ENCODE peak calls at places on chromosomes 12 and 14, in ten cellular contexts. One of them, this sample, is unnamed.

GRCh38 chr14:22556990-22557623 is 31.9 kb downstream of the DAD1 start:
- DNase-seq in pancreas: peak
- DNase-seq in A549: peak
- DNase-seq in fibroblast of the aortic adventitia: peak
- DNase-seq in lower leg skin: peak
- DNase-seq in lower lobe of right lung: peak
- DNase-seq in HepG2: peak
- DNase-seq in AG09309: no peak
- DNase-seq in HFF-Myc: no peak
- DNase-seq in right lobe of liver: peak
- DNase-seq in this sample: peak

GRCh38 chr12:124640096-124640495 is 72.7 kb upstream of the NCOR2 start:
- DNase-seq in lower leg skin: no peak
- DNase-seq in pancreas: no peak
- DNase-seq in AG09309: no peak
- DNase-seq in right lobe of liver: no peak
- DNase-seq in HepG2: no peak
- DNase-seq in fibroblast of the aortic adventitia: peak
- DNase-seq in lower lobe of right lung: no peak
- DNase-seq in A549: peak
- DNase-seq in HFF-Myc: no peak
- DNase-seq in this sample: no peak

GRCh38 chr14:101457177-101457935 is 103.9 kb upstream of the DIO3 start:
- DNase-seq in right lobe of liver: no peak
- DNase-seq in pancreas: no peak
- DNase-seq in HepG2: no peak
- DNase-seq in fibroblast of the aortic adventitia: no peak
- DNase-seq in lower leg skin: no peak
- DNase-seq in A549: no peak
- DNase-seq in HFF-Myc: no peak
- DNase-seq in lower lobe of right lung: no peak
- DNase-seq in AG09309: no peak
- DNase-seq in this sample: peak

GRCh38 chr12:70756118-70756517 is 118.9 kb upstream of the PTPRB start:
- DNase-seq in AG09309: peak
- DNase-seq in fibroblast of the aortic adventitia: peak
- DNase-seq in HepG2: no peak
- DNase-seq in pancreas: no peak
- DNase-seq in A549: peak
- DNase-seq in lower lobe of right lung: no peak
- DNase-seq in HFF-Myc: no peak
- DNase-seq in lower leg skin: no peak
- DNase-seq in right lobe of liver: no peak
- DNase-seq in this sample: no peak

GRCh38 chr12:117857632-117858274 is 111.0 kb downstream of the KSR2 start:
- DNase-seq in A549: peak
- DNase-seq in fibroblast of the aortic adventitia: peak
- DNase-seq in AG09309: no peak
- DNase-seq in HFF-Myc: no peak
- DNase-seq in pancreas: peak
- DNase-seq in right lobe of liver: no peak
- DNase-seq in HepG2: peak
- DNase-seq in lower leg skin: no peak
- DNase-seq in lower lobe of right lung: no peak
- DNase-seq in this sample: no peak

GRCh38 chr12:69719336-69720316 is 19.0 kb upstream of the RAB3IP start:
- DNase-seq in HFF-Myc: no peak
- DNase-seq in AG09309: no peak
- DNase-seq in lower lobe of right lung: no peak
- DNase-seq in fibroblast of the aortic adventitia: no peak
- DNase-seq in HepG2: no peak
- DNase-seq in lower leg skin: no peak
- DNase-seq in A549: no peak
- DNase-seq in pancreas: no peak
- DNase-seq in right lobe of liver: no peak
- DNase-seq in this sample: no peak

GRCh38 chr14:55329999-55330710 is 58.9 kb downstream of the FBXO34 start:
- DNase-seq in pancreas: no peak
- DNase-seq in lower leg skin: no peak
- DNase-seq in HFF-Myc: no peak
- DNase-seq in lower lobe of right lung: no peak
- DNase-seq in A549: no peak
- DNase-seq in fibroblast of the aortic adventitia: peak
- DNase-seq in AG09309: no peak
- DNase-seq in HepG2: no peak
- DNase-seq in right lobe of liver: no peak
- DNase-seq in this sample: no peak

GRCh38 chr14:24102357-24103048 is 8.4 kb downstream of the PCK2 start:
- DNase-seq in right lobe of liver: no peak
- DNase-seq in HepG2: no peak
- DNase-seq in lower leg skin: no peak
- DNase-seq in lower lobe of right lung: no peak
- DNase-seq in pancreas: no peak
- DNase-seq in A549: no peak
- DNase-seq in fibroblast of the aortic adventitia: no peak
- DNase-seq in HFF-Myc: no peak
- DNase-seq in AG09309: no peak
- DNase-seq in this sample: no peak

GRCh38 chr12:97276621-97277020 is 186.0 kb upstream of the RMST start:
- DNase-seq in HepG2: no peak
- DNase-seq in A549: no peak
- DNase-seq in right lobe of liver: no peak
- DNase-seq in AG09309: no peak
- DNase-seq in pancreas: no peak
- DNase-seq in HFF-Myc: no peak
- DNase-seq in fibroblast of the aortic adventitia: no peak
- DNase-seq in lower leg skin: no peak
- DNase-seq in lower lobe of right lung: no peak
- DNase-seq in this sample: no peak

GRCh38 chr12:122207391-122207790 is 3.9 kb downstream of the B3GNT4 start:
- DNase-seq in HFF-Myc: no peak
- DNase-seq in A549: no peak
- DNase-seq in right lobe of liver: no peak
- DNase-seq in fibroblast of the aortic adventitia: no peak
- DNase-seq in lower leg skin: no peak
- DNase-seq in AG09309: no peak
- DNase-seq in lower lobe of right lung: no peak
- DNase-seq in pancreas: no peak
- DNase-seq in HepG2: no peak
- DNase-seq in this sample: no peak

GRCh38 chr12:45165284-45165683 is 50.6 kb upstream of the ANO6 start:
- DNase-seq in lower lobe of right lung: no peak
- DNase-seq in A549: no peak
- DNase-seq in pancreas: no peak
- DNase-seq in fibroblast of the aortic adventitia: no peak
- DNase-seq in AG09309: no peak
- DNase-seq in HFF-Myc: no peak
- DNase-seq in lower leg skin: no peak
- DNase-seq in right lobe of liver: no peak
- DNase-seq in HepG2: no peak
- DNase-seq in this sample: no peak

DNA sequence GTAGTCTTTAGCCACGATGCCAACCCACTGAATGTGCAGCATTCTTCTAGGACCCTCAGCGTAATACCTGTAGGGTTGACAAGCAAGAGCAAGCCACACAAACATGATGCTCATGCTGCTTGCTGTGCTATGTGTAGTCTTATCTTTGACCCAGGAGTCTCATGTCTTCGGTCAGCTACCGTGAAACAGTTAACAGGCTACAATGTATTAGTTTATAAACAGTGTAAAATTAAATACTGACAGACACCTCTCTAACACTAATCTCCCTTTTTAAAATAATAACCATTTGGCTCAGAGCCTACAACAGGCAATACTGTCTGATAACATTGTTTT is 1.9 kb downstream of the EAPP start:
- DNase-seq in lower lobe of right lung: no peak
- DNase-seq in HepG2: no peak
- DNase-seq in AG09309: no peak
- DNase-seq in lower leg skin: no peak
- DNase-seq in fibroblast of the aortic adventitia: no peak
- DNase-seq in pancreas: no peak
- DNase-seq in right lobe of liver: peak
- DNase-seq in HFF-Myc: no peak
- DNase-seq in A549: no peak
- DNase-seq in this sample: no peak
- H3K4me3 ChIP-seq in lower lobe of right lung: peak
- H3K4me3 ChIP-seq in HepG2: peak
- H3K4me3 ChIP-seq in AG09309: no peak
- H3K4me3 ChIP-seq in lower leg skin: no peak
- H3K4me3 ChIP-seq in fibroblast of the aortic adventitia: peak
- H3K4me3 ChIP-seq in pancreas: peak
- H3K4me3 ChIP-seq in right lobe of liver: no peak
- H3K4me3 ChIP-seq in HFF-Myc: peak
- H3K4me3 ChIP-seq in A549: no peak
- H3K4me3 ChIP-seq in this sample: peak

GRCh38 chr14:104810316-104810715 is 9.4 kb downstream of the ZBTB42 start:
- DNase-seq in lower lobe of right lung: no peak
- DNase-seq in HFF-Myc: no peak
- DNase-seq in lower leg skin: no peak
- DNase-seq in HepG2: no peak
- DNase-seq in A549: no peak
- DNase-seq in fibroblast of the aortic adventitia: no peak
- DNase-seq in AG09309: no peak
- DNase-seq in right lobe of liver: no peak
- DNase-seq in pancreas: no peak
- DNase-seq in this sample: no peak
- TF ChIP-seq CTCF in lower lobe of right lung: no peak
- TF ChIP-seq CTCF in HFF-Myc: no peak
- TF ChIP-seq CTCF in lower leg skin: no peak
- TF ChIP-seq CTCF in HepG2: no peak
- TF ChIP-seq CTCF in A549: no peak
- TF ChIP-seq CTCF in fibroblast of the aortic adventitia: no peak
- TF ChIP-seq CTCF in AG09309: no peak
- TF ChIP-seq CTCF in right lobe of liver: no peak
- TF ChIP-seq CTCF in pancreas: no peak
- TF ChIP-seq CTCF in this sample: no peak

GRCh38 chr14:92403981-92404380 is 81.0 kb downstream of the SLC24A4 start:
- DNase-seq in HFF-Myc: no peak
- DNase-seq in AG09309: no peak
- DNase-seq in lower leg skin: no peak
- DNase-seq in right lobe of liver: no peak
- DNase-seq in A549: no peak
- DNase-seq in HepG2: no peak
- DNase-seq in fibroblast of the aortic adventitia: no peak
- DNase-seq in pancreas: no peak
- DNase-seq in lower lobe of right lung: no peak
- DNase-seq in this sample: no peak

GRCh38 chr14:92408186-92408585 is 85.2 kb downstream of the SLC24A4 start:
- DNase-seq in lower leg skin: no peak
- DNase-seq in A549: no peak
- DNase-seq in lower lobe of right lung: no peak
- DNase-seq in fibroblast of the aortic adventitia: peak
- DNase-seq in HFF-Myc: no peak
- DNase-seq in pancreas: no peak
- DNase-seq in AG09309: no peak
- DNase-seq in HepG2: no peak
- DNase-seq in right lobe of liver: no peak
- DNase-seq in this sample: no peak

GRCh38 chr14:92404938-92405337 is 82.0 kb downstream of the SLC24A4 start:
- DNase-seq in pancreas: no peak
- DNase-seq in AG09309: no peak
- DNase-seq in fibroblast of the aortic adventitia: no peak
- DNase-seq in lower leg skin: no peak
- DNase-seq in right lobe of liver: no peak
- DNase-seq in lower lobe of right lung: no peak
- DNase-seq in A549: no peak
- DNase-seq in HFF-Myc: no peak
- DNase-seq in HepG2: no peak
- DNase-seq in this sample: no peak

GRCh38 chr14:92409069-92409468 is 86.1 kb downstream of the SLC24A4 start:
- DNase-seq in AG09309: no peak
- DNase-seq in lower leg skin: no peak
- DNase-seq in pancreas: no peak
- DNase-seq in right lobe of liver: no peak
- DNase-seq in HFF-Myc: no peak
- DNase-seq in A549: no peak
- DNase-seq in lower lobe of right lung: no peak
- DNase-seq in fibroblast of the aortic adventitia: peak
- DNase-seq in HepG2: no peak
- DNase-seq in this sample: no peak

DNA sequence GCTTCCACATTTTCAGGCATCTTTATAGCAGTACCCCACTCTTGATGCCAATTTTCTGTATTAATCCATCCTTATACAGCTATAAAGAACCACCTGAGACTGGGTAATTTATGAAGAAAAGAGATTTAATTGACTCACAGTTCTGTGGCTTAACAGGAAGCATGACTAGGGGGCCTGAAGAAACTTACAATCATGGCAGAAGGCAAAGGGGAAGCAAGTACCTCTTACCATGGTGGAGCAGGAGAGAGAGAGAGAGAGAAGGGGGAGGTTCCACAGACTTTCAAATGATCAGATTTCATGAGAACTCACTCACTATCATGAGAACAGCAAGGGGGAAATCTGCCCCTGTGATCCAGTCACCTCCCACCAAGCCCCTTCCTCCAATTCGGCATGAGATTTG is 84.4 kb downstream of the SLC24A4 start:
- DNase-seq in HFF-Myc: no peak
- DNase-seq in lower leg skin: no peak
- DNase-seq in lower lobe of right lung: no peak
- DNase-seq in fibroblast of the aortic adventitia: no peak
- DNase-seq in pancreas: no peak
- DNase-seq in HepG2: no peak
- DNase-seq in AG09309: no peak
- DNase-seq in A549: no peak
- DNase-seq in right lobe of liver: no peak
- DNase-seq in this sample: no peak
- H3K4me3 ChIP-seq in HFF-Myc: no peak
- H3K4me3 ChIP-seq in lower leg skin: no peak
- H3K4me3 ChIP-seq in lower lobe of right lung: no peak
- H3K4me3 ChIP-seq in fibroblast of the aortic adventitia: no peak
- H3K4me3 ChIP-seq in pancreas: no peak
- H3K4me3 ChIP-seq in HepG2: no peak
- H3K4me3 ChIP-seq in AG09309: no peak
- H3K4me3 ChIP-seq in A549: no peak
- H3K4me3 ChIP-seq in right lobe of liver: no peak
- H3K4me3 ChIP-seq in this sample: no peak

GRCh38 chr14:26281280-26281998 is 316.4 kb downstream of the NOVA1 start:
- DNase-seq in HepG2: peak
- DNase-seq in pancreas: no peak
- DNase-seq in AG09309: no peak
- DNase-seq in lower lobe of right lung: no peak
- DNase-seq in fibroblast of the aortic adventitia: peak
- DNase-seq in HFF-Myc: no peak
- DNase-seq in lower leg skin: no peak
- DNase-seq in right lobe of liver: no peak
- DNase-seq in A549: peak
- DNase-seq in this sample: no peak

GRCh38 chr14:26282578-26282977 is 315.3 kb downstream of the NOVA1 start:
- DNase-seq in HepG2: no peak
- DNase-seq in pancreas: no peak
- DNase-seq in HFF-Myc: no peak
- DNase-seq in right lobe of liver: no peak
- DNase-seq in lower leg skin: no peak
- DNase-seq in fibroblast of the aortic adventitia: peak
- DNase-seq in lower lobe of right lung: no peak
- DNase-seq in AG09309: no peak
- DNase-seq in A549: no peak
- DNase-seq in this sample: no peak

DNA sequence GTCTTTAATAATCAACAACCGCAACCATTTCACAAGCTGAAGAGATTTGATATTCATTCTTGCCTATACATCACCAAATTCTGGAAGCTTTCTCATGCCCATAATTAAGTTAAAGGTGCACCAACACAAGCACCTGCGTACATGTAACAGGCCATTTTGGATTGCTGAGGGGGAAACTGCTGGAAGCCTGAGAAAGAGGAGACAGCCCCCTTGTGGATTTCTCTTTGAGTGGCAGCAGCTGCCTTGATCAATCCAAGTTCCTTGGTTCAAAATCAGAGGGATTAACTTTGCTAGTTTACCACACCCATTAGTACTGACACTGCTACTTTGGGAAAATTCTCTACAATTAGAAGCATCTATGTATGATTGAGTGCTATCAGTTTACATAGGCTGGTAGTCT is 321.1 kb downstream of the NOVA1 start:
- DNase-seq in AG09309: no peak
- DNase-seq in lower lobe of right lung: no peak
- DNase-seq in HepG2: no peak
- DNase-seq in pancreas: no peak
- DNase-seq in lower leg skin: no peak
- DNase-seq in fibroblast of the aortic adventitia: no peak
- DNase-seq in HFF-Myc: no peak
- DNase-seq in right lobe of liver: no peak
- DNase-seq in A549: peak
- DNase-seq in this sample: no peak
- TF ChIP-seq CTCF in AG09309: no peak
- TF ChIP-seq CTCF in lower lobe of right lung: no peak
- TF ChIP-seq CTCF in HepG2: peak
- TF ChIP-seq CTCF in pancreas: no peak
- TF ChIP-seq CTCF in lower leg skin: no peak
- TF ChIP-seq CTCF in fibroblast of the aortic adventitia: no peak
- TF ChIP-seq CTCF in HFF-Myc: peak
- TF ChIP-seq CTCF in right lobe of liver: no peak
- TF ChIP-seq CTCF in A549: no peak
- TF ChIP-seq CTCF in this sample: no peak